ENCODE peak calls at places on chromosome 18, in four cellular contexts. T, D, N and B are unnamed samples.

GRCh38 chr18:37252854-37253396 is 312.7 kb downstream of the CELF4 start:
- DNase-seq in D (no peak), T (no peak), N (no peak), B (no peak)

GRCh38 chr18:57627488-57627887 is 5.9 kb upstream of the NARS1 start:
- DNase-seq in T (no peak), D (no peak), N (no peak), B (no peak)

GRCh38 chr18:35525795-35526475 is 28.2 kb upstream of the INO80C start:
- DNase-seq in D (no peak), N (no peak), T (no peak), B (no peak)

GRCh38 chr18:49072524-49072934 is 121.8 kb upstream of the SMAD7 start:
- DNase-seq in N (peak; percentile 51), T (no peak), D (no peak), B (no peak)

GRCh38 chr18:398866-399637 is 101.4 kb downstream of the COLEC12 start:
- DNase-seq in D (no peak), T (no peak), N (no peak), B (no peak)

GRCh38 chr18:11996190-11996754 is 15.0 kb downstream of the IMPA2 start:
- DNase-seq in D (no peak), T (no peak), N (no peak), B (no peak)

GRCh38 chr18:46471809-46472498 is 185.1 kb downstream of the LOXHD1 start:
- DNase-seq in N (no peak), T (no peak), D (no peak), B (no peak)

GRCh38 chr18:36031407-36031806 is 36.0 kb downstream of the RPRD1A start:
- DNase-seq in N (no peak), T (no peak), D (no peak), B (no peak)

GRCh38 chr18:57670046-57670445 is 48.4 kb upstream of the NARS1 start:
- DNase-seq in T (no peak), D (no peak), N (no peak), B (no peak)

GRCh38 chr18:48493856-48494255 is 45.0 kb upstream of the CTIF start:
- DNase-seq in D (no peak), N (no peak), T (no peak), B (no peak)

GRCh38 chr18:7856733-7857132 is 289.6 kb downstream of the PTPRM start:
- DNase-seq in N (no peak), T (no peak), D (peak; percentile 13), B (no peak)

GRCh38 chr18:54125429-54125828 is 99.0 kb downstream of the MBD2 start:
- DNase-seq in D (no peak), T (no peak), N (no peak), B (no peak)
- TF ChIP-seq ZNF274 in D (no peak), T (no peak), N (no peak), B (no peak)

DNA sequence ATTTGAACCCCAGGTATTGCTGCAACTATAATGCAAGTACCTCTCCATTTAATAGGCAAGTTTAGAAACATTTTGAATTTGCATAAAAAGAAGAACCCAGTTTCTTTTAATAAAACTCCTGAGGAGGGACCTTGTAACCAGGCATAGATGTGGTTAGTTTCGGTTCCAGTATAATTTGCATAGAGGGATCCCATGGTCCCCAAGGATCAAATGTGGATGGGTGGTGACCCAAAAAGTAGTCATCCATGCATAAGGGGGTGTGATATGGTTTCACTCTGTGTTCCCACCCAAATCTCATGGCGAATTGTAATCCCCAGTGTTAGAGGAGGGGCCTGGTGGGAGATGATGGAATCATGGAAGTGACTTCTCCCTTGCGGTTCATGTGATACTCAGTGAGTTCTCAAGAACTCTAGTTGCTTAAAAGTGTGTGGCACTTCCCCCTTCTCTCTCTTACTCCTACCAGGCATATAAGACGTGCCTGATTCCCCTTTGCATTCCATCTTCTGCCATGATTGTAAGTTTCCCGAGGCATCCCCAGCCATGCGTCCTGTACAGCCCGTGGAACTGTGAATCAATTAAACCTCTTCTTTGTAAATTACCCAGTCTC is 40.2 kb upstream of the SKA1 start:
- DNase-seq in T (no peak), N (no peak), D (no peak), B (no peak)
- TF ChIP-seq YY1 in T (no peak), N (no peak), D (no peak), B (no peak)

DNA sequence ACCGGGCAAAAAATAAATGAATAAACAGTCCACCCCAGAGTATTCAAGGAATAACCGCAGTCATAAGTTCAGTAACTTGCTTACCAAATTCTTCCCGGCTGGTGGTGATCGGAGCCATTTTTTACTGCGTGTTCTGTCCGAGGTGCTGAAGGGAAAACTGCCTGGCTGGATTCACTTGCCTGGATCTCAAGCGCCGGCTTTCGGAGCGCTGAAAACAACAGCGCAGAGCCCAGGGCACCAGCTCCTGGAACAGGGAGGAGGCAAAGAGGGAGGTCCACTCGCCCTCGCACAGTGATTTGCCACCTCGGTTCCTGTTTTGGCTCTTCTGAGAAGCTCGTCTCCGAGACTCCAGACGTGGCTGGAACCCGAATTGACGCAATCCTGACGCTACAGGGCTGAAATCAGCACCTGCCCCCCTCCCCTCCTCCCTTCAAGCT is at the start of gene SYT4:
- DNase-seq in D (no peak), N (no peak), T (peak; percentile 80), B (peak; percentile 65)
- TF ChIP-seq ZNF274 in D (no peak), N (no peak), T (no peak), B (no peak)

DNA sequence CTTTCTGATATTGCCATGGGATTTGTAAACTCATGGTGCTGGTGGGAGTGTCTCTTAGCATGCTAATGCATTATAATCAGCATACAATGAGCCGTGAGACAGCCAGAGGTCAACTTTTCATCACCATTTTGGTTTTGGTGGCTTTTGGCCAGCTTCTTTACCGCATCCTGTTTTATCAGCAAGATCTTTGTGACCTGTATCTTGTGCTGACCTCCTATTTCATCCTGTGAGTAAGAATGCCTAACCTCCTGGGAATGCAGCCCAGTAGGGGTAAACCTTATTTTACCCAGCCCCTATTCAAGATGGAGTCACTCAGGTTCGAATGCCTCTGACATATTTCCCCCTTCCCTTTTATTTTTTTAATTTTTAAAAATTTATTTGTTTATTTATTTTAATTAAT is 148.3 kb downstream of the PHLPP1 start:
- DNase-seq in D (peak; percentile 61), N (no peak), T (no peak), B (no peak)
- TF ChIP-seq YY1 in D (no peak), N (no peak), T (no peak), B (no peak)

GRCh38 chr18:6741290-6741689 is 11.8 kb downstream of the ARHGAP28 start:
- DNase-seq in D (no peak), T (no peak), N (no peak), B (no peak)
- TF ChIP-seq ZNF274 in D (no peak), T (no peak), N (no peak), B (no peak)

GRCh38 chr18:23284629-23285028 is 149.3 kb downstream of the CABLES1 start:
- DNase-seq in N (no peak), D (no peak), T (no peak), B (no peak)
- TF ChIP-seq YY1 in N (no peak), D (no peak), T (no peak), B (no peak)